ENCODE peak calls at places on chromosomes 3 and 15, in ten cellular contexts. One of them, this sample, is unnamed.

GRCh38 chr3:54271118-54271517 is 148.8 kb downstream of the CACNA2D3 start:
- DNase-seq in AG10803: no peak
- DNase-seq in lower lobe of right lung: no peak
- DNase-seq in choroid plexus epithelial cell: no peak
- DNase-seq in BE2C: no peak
- DNase-seq in mammary epithelial cell: no peak
- DNase-seq in progenitor cell of endocrine pancreas: no peak
- DNase-seq in spleen: no peak
- DNase-seq in fibroblast of lung: no peak
- DNase-seq in neural crest cell: no peak
- DNase-seq in this sample: no peak

GRCh38 chr15:27817258-27817657 is 281.9 kb downstream of the OCA2 start:
- DNase-seq in neural crest cell: no peak
- DNase-seq in AG10803: no peak
- DNase-seq in lower lobe of right lung: no peak
- DNase-seq in mammary epithelial cell: no peak
- DNase-seq in spleen: no peak
- DNase-seq in choroid plexus epithelial cell: no peak
- DNase-seq in fibroblast of lung: no peak
- DNase-seq in BE2C: no peak
- DNase-seq in progenitor cell of endocrine pancreas: no peak
- DNase-seq in this sample: no peak

GRCh38 chr3:51710631-51711351 is 3.9 kb downstream of the GRM2 start:
- DNase-seq in neural crest cell: no peak
- DNase-seq in mammary epithelial cell: no peak
- DNase-seq in BE2C: no peak
- DNase-seq in AG10803: no peak
- DNase-seq in lower lobe of right lung: no peak
- DNase-seq in progenitor cell of endocrine pancreas: no peak
- DNase-seq in choroid plexus epithelial cell: peak
- DNase-seq in fibroblast of lung: no peak
- DNase-seq in spleen: no peak
- DNase-seq in this sample: no peak

GRCh38 chr3:157958471-157958870 is 147.7 kb downstream of the SHOX2 start:
- DNase-seq in fibroblast of lung: no peak
- DNase-seq in lower lobe of right lung: no peak
- DNase-seq in neural crest cell: no peak
- DNase-seq in mammary epithelial cell: no peak
- DNase-seq in BE2C: peak
- DNase-seq in progenitor cell of endocrine pancreas: no peak
- DNase-seq in spleen: no peak
- DNase-seq in AG10803: no peak
- DNase-seq in choroid plexus epithelial cell: peak
- DNase-seq in this sample: no peak

GRCh38 chr15:66601521-66601920 is 35.7 kb upstream of the LCTL start:
- DNase-seq in mammary epithelial cell: no peak
- DNase-seq in neural crest cell: no peak
- DNase-seq in choroid plexus epithelial cell: no peak
- DNase-seq in BE2C: no peak
- DNase-seq in lower lobe of right lung: peak
- DNase-seq in fibroblast of lung: no peak
- DNase-seq in spleen: peak
- DNase-seq in progenitor cell of endocrine pancreas: no peak
- DNase-seq in AG10803: no peak
- DNase-seq in this sample: no peak

GRCh38 chr3:143751643-143752178 is 96.6 kb downstream of the SLC9A9 start:
- DNase-seq in BE2C: no peak
- DNase-seq in choroid plexus epithelial cell: no peak
- DNase-seq in lower lobe of right lung: no peak
- DNase-seq in progenitor cell of endocrine pancreas: no peak
- DNase-seq in neural crest cell: no peak
- DNase-seq in mammary epithelial cell: no peak
- DNase-seq in AG10803: no peak
- DNase-seq in spleen: no peak
- DNase-seq in fibroblast of lung: no peak
- DNase-seq in this sample: no peak

GRCh38 chr3:13134879-13135206 is 61.6 kb upstream of the IQSEC1 start:
- DNase-seq in neural crest cell: no peak
- DNase-seq in fibroblast of lung: no peak
- DNase-seq in choroid plexus epithelial cell: no peak
- DNase-seq in progenitor cell of endocrine pancreas: no peak
- DNase-seq in mammary epithelial cell: no peak
- DNase-seq in AG10803: no peak
- DNase-seq in spleen: no peak
- DNase-seq in BE2C: no peak
- DNase-seq in lower lobe of right lung: no peak
- DNase-seq in this sample: no peak

GRCh38 chr3:186931487-186932280 is 1.4 kb downstream of the ST6GAL1 start:
- DNase-seq in neural crest cell: peak
- DNase-seq in progenitor cell of endocrine pancreas: peak
- DNase-seq in spleen: peak
- DNase-seq in BE2C: no peak
- DNase-seq in lower lobe of right lung: peak
- DNase-seq in choroid plexus epithelial cell: peak
- DNase-seq in AG10803: no peak
- DNase-seq in fibroblast of lung: peak
- DNase-seq in mammary epithelial cell: peak
- DNase-seq in this sample: peak

GRCh38 chr3:374459-374858 is 177.9 kb downstream of the CHL1 start:
- DNase-seq in mammary epithelial cell: no peak
- DNase-seq in AG10803: no peak
- DNase-seq in fibroblast of lung: no peak
- DNase-seq in progenitor cell of endocrine pancreas: no peak
- DNase-seq in choroid plexus epithelial cell: no peak
- DNase-seq in spleen: no peak
- DNase-seq in lower lobe of right lung: no peak
- DNase-seq in neural crest cell: no peak
- DNase-seq in BE2C: no peak
- DNase-seq in this sample: no peak

GRCh38 chr3:380801-381200 is 184.2 kb downstream of the CHL1 start:
- DNase-seq in choroid plexus epithelial cell: no peak
- DNase-seq in neural crest cell: no peak
- DNase-seq in mammary epithelial cell: no peak
- DNase-seq in BE2C: no peak
- DNase-seq in progenitor cell of endocrine pancreas: no peak
- DNase-seq in fibroblast of lung: no peak
- DNase-seq in AG10803: no peak
- DNase-seq in spleen: no peak
- DNase-seq in lower lobe of right lung: no peak
- DNase-seq in this sample: no peak

GRCh38 chr3:373193-373784 is 176.7 kb downstream of the CHL1 start:
- DNase-seq in lower lobe of right lung: no peak
- DNase-seq in fibroblast of lung: no peak
- DNase-seq in AG10803: no peak
- DNase-seq in neural crest cell: no peak
- DNase-seq in spleen: peak
- DNase-seq in BE2C: no peak
- DNase-seq in mammary epithelial cell: no peak
- DNase-seq in choroid plexus epithelial cell: no peak
- DNase-seq in progenitor cell of endocrine pancreas: no peak
- DNase-seq in this sample: no peak

DNA sequence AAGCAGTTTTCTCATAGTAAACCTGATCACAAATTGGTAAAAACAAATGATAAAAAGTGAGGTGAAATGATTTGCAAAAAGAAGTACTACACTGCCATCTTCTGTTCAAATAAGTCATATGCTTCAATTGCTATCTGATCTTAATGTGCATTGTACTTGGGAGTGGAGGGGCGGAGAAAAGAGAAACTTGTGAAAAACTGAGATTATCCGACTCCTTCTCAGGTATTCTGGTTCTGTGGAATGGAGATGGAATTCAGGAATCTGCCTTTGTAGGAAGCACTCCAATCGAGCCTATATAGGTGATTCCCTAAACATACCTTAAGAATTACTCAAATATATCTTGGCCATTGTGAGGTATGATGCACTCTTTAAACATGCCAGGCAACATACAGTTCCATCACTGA is 180.6 kb downstream of the CHL1 start:
- DNase-seq in lower lobe of right lung: no peak
- DNase-seq in spleen: no peak
- DNase-seq in mammary epithelial cell: peak
- DNase-seq in fibroblast of lung: peak
- DNase-seq in BE2C: no peak
- DNase-seq in AG10803: peak
- DNase-seq in choroid plexus epithelial cell: peak
- DNase-seq in progenitor cell of endocrine pancreas: no peak
- DNase-seq in neural crest cell: no peak
- DNase-seq in this sample: no peak
- TF ChIP-seq CTCF in lower lobe of right lung: peak
- TF ChIP-seq CTCF in spleen: no peak
- TF ChIP-seq CTCF in mammary epithelial cell: peak
- TF ChIP-seq CTCF in fibroblast of lung: peak
- TF ChIP-seq CTCF in BE2C: peak
- TF ChIP-seq CTCF in AG10803: peak
- TF ChIP-seq CTCF in choroid plexus epithelial cell: peak
- TF ChIP-seq CTCF in progenitor cell of endocrine pancreas: peak
- TF ChIP-seq CTCF in neural crest cell: peak
- TF ChIP-seq CTCF in this sample: no peak

DNA sequence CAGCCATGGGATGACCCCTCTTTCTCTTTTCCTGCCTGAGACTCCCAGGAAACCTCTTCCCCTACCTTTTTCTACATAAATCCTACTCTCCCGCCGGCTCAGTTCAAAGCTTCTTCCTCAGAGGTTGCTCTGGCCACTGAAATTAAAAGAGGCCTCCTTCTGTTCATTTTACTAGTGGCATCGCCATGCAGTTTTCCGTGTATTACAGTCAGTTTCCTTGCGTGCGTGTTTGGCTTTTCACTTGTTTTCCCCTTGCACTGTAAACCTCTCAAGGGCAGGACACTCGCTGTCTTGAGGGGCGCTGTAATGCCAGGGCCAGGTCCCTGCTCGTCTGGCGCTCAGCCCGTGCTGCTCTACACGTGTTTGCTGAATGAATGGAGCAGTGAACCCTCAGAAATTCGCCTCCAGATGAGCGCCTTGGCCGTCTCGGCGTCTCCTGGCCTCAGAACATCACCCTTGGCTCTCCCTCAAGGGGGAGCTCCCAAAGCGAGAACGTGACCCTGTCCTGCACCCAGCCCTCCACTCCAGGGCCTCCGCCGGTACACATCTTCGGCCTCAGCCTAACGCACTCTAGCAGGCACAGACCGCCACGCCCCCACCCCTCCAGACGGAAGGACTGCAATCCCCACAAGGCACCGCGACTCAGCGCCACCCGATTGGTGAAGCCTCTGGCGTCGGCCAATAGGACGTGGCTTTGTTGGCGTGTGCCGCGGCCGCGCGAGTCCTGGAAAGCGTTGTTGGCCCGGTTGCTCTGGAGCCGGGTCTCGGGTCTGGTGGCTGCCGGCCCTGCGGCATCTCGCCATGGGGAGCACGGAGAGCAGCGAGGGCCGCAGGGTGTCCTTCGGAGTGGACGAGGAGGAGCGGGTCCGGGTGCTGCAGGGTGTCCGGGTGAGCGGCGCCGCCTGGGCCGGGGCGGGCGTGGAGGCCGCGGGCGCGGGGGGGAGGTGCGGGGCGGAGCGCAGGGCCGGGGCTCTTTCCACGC is at the start of gene CHCHD6:
- DNase-seq in AG10803: peak
- DNase-seq in fibroblast of lung: peak
- DNase-seq in BE2C: peak
- DNase-seq in choroid plexus epithelial cell: peak
- DNase-seq in spleen: peak
- DNase-seq in mammary epithelial cell: peak
- DNase-seq in neural crest cell: peak
- DNase-seq in progenitor cell of endocrine pancreas: peak
- DNase-seq in lower lobe of right lung: peak
- DNase-seq in this sample: peak
- TF ChIP-seq CTCF in AG10803: no peak
- TF ChIP-seq CTCF in fibroblast of lung: no peak
- TF ChIP-seq CTCF in BE2C: peak
- TF ChIP-seq CTCF in choroid plexus epithelial cell: no peak
- TF ChIP-seq CTCF in spleen: no peak
- TF ChIP-seq CTCF in mammary epithelial cell: no peak
- TF ChIP-seq CTCF in neural crest cell: no peak
- TF ChIP-seq CTCF in progenitor cell of endocrine pancreas: peak
- TF ChIP-seq CTCF in lower lobe of right lung: no peak
- TF ChIP-seq CTCF in this sample: no peak

GRCh38 chr15:57866149-57866736 is 159.7 kb downstream of the POLR2M start:
- DNase-seq in spleen: no peak
- DNase-seq in fibroblast of lung: peak
- DNase-seq in progenitor cell of endocrine pancreas: peak
- DNase-seq in mammary epithelial cell: peak
- DNase-seq in BE2C: peak
- DNase-seq in neural crest cell: peak
- DNase-seq in choroid plexus epithelial cell: peak
- DNase-seq in lower lobe of right lung: peak
- DNase-seq in AG10803: peak
- DNase-seq in this sample: peak
- TF ChIP-seq CTCF in spleen: no peak
- TF ChIP-seq CTCF in fibroblast of lung: peak
- TF ChIP-seq CTCF in progenitor cell of endocrine pancreas: peak
- TF ChIP-seq CTCF in mammary epithelial cell: peak
- TF ChIP-seq CTCF in BE2C: peak
- TF ChIP-seq CTCF in neural crest cell: peak
- TF ChIP-seq CTCF in choroid plexus epithelial cell: peak
- TF ChIP-seq CTCF in lower lobe of right lung: peak
- TF ChIP-seq CTCF in AG10803: peak
- TF ChIP-seq CTCF in this sample: peak

GRCh38 chr3:49030331-49030730 is 1.1 kb upstream of the IMPDH2 start:
- DNase-seq in mammary epithelial cell: no peak
- DNase-seq in AG10803: no peak
- DNase-seq in BE2C: no peak
- DNase-seq in spleen: no peak
- DNase-seq in progenitor cell of endocrine pancreas: no peak
- DNase-seq in lower lobe of right lung: no peak
- DNase-seq in choroid plexus epithelial cell: no peak
- DNase-seq in fibroblast of lung: no peak
- DNase-seq in neural crest cell: no peak
- DNase-seq in this sample: no peak

GRCh38 chr3:49029563-49029884 is 326 bp upstream of the IMPDH2 start:
- DNase-seq in BE2C: no peak
- DNase-seq in spleen: no peak
- DNase-seq in fibroblast of lung: no peak
- DNase-seq in lower lobe of right lung: no peak
- DNase-seq in choroid plexus epithelial cell: no peak
- DNase-seq in mammary epithelial cell: no peak
- DNase-seq in progenitor cell of endocrine pancreas: no peak
- DNase-seq in AG10803: no peak
- DNase-seq in neural crest cell: no peak
- DNase-seq in this sample: no peak

GRCh38 chr3:49028298-49028672 is 913 bp downstream of the IMPDH2 start:
- DNase-seq in AG10803: no peak
- DNase-seq in choroid plexus epithelial cell: no peak
- DNase-seq in fibroblast of lung: no peak
- DNase-seq in progenitor cell of endocrine pancreas: no peak
- DNase-seq in BE2C: no peak
- DNase-seq in lower lobe of right lung: no peak
- DNase-seq in neural crest cell: no peak
- DNase-seq in mammary epithelial cell: no peak
- DNase-seq in spleen: no peak
- DNase-seq in this sample: no peak

GRCh38 chr3:49027634-49028033 is 1.6 kb downstream of the IMPDH2 start:
- DNase-seq in choroid plexus epithelial cell: no peak
- DNase-seq in AG10803: no peak
- DNase-seq in fibroblast of lung: no peak
- DNase-seq in spleen: no peak
- DNase-seq in neural crest cell: no peak
- DNase-seq in lower lobe of right lung: no peak
- DNase-seq in mammary epithelial cell: no peak
- DNase-seq in progenitor cell of endocrine pancreas: no peak
- DNase-seq in BE2C: no peak
- DNase-seq in this sample: no peak

DNA sequence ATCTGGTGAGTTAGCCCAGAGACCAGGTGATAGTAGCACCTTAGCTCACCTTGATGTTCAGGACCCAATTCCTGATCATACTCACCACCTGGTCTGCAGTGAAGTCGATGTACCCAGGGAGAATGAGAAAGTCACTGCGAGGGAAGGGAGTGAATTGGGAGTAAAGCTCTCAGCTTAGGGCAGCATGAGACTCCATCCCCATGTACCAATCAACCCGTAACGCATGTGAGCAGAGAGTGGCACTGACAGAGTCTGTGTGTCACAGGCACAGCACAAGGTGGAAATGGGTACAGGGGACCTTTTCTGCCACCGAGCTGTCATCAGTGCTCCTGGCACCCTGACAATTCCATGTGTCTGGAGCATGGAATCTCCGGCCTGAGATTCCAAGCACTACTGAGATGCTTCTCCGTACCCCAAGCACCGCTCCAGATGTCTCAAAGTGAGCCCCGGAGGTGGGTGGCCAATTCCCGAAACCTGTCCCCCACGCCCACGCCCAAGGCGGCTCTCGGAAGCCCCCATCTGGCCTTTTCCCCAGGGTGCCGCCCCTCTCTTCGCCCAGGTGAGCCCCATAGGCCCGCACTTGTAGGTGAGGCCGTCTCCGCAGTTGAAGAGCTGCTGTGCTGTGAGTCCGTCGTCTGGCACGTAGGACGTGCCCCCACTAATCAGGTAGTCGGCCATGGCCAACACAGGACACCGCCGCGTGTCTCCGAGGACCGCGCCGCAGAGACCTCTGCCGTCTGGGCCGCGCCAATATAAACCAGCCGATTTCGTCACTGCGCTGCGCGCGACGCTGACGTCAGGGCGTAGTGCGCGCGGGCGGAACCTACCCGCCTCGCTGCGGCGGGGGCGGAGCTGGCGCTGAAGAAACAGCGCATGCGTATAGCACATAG is at the start of gene IMPDH2:
- DNase-seq in lower lobe of right lung: peak
- DNase-seq in neural crest cell: peak
- DNase-seq in spleen: peak
- DNase-seq in AG10803: peak
- DNase-seq in choroid plexus epithelial cell: peak
- DNase-seq in fibroblast of lung: peak
- DNase-seq in BE2C: peak
- DNase-seq in mammary epithelial cell: peak
- DNase-seq in progenitor cell of endocrine pancreas: peak
- DNase-seq in this sample: peak
- TF ChIP-seq CTCF in lower lobe of right lung: peak
- TF ChIP-seq CTCF in neural crest cell: no peak
- TF ChIP-seq CTCF in spleen: no peak
- TF ChIP-seq CTCF in AG10803: no peak
- TF ChIP-seq CTCF in choroid plexus epithelial cell: peak
- TF ChIP-seq CTCF in fibroblast of lung: no peak
- TF ChIP-seq CTCF in BE2C: no peak
- TF ChIP-seq CTCF in mammary epithelial cell: peak
- TF ChIP-seq CTCF in progenitor cell of endocrine pancreas: peak
- TF ChIP-seq CTCF in this sample: no peak

This sample was measured in endothelial cell.